ENCODE peak calls at places on chromosomes 13 and 19, in five cellular contexts. D is heart right ventricle, Z is small intestine, T is IMR-90, S is lower lobe of right lung. B is an unnamed sample.

GRCh38 chr19:51181913-51182419 is 39.9 kb downstream of the SIGLEC7 start:
- DNase-seq in D (no peak), Z (no peak), T (no peak), S (no peak), B (no peak)

GRCh38 chr13:68173111-68173510 is 943.0 kb upstream of the PCDH9 start:
- DNase-seq in D (no peak), Z (no peak), T (no peak), S (no peak), B (peak; percentile 6)

GRCh38 chr13:26299168-26299788 is 45.3 kb downstream of the CDK8 start:
- DNase-seq in D (no peak), Z (no peak), T (peak; percentile 10), S (no peak), B (peak; percentile 3)

GRCh38 chr13:44732503-44733098 is 156.5 kb upstream of the TSC22D1 start:
- DNase-seq in D (no peak), Z (no peak), T (no peak), S (no peak), B (no peak)

GRCh38 chr19:47243364-47243775 is 12.4 kb upstream of the BBC3 start:
- DNase-seq in D (no peak), Z (no peak), T (no peak), S (no peak), B (no peak)

GRCh38 chr13:33349314-33349995 is 63.9 kb upstream of the STARD13 start:
- DNase-seq in D (peak; percentile 23), Z (no peak), T (no peak), S (no peak), B (peak; percentile 5)

GRCh38 chr19:35642798-35643254 is 1.3 kb downstream of the ETV2 start:
- DNase-seq in D (no peak), Z (no peak), T (no peak), S (no peak), B (no peak)

GRCh38 chr19:17303940-17304267 is 679 bp upstream of the ABHD8 start:
- DNase-seq in D (no peak), Z (no peak), T (no peak), S (peak; percentile 61), B (no peak)

GRCh38 chr13:44393391-44393790 is 19.8 kb downstream of the SERP2 start:
- DNase-seq in D (no peak), Z (peak; percentile 73), T (no peak), S (no peak), B (no peak)

GRCh38 chr19:38685666-38686529 is 38.4 kb downstream of the ACTN4 start:
- DNase-seq in D (no peak), Z (peak; percentile 77), T (peak; percentile 73), S (no peak), B (peak; percentile 70)

GRCh38 chr13:49679244-49679643 is 12.0 kb downstream of the EBPL start:
- DNase-seq in D (no peak), Z (no peak), T (peak; percentile 35), S (no peak), B (peak; percentile 16)

GRCh38 chr13:41458187-41458938 is 1.0 kb downstream of the RGCC start:
- DNase-seq in D (no peak), Z (no peak), T (peak; percentile 46), S (peak; percentile 75), B (no peak)

GRCh38 chr13:41460930-41461329 is 3.6 kb downstream of the RGCC start:
- DNase-seq in D (no peak), Z (no peak), T (no peak), S (no peak), B (no peak)

GRCh38 chr13:41457589-41458186 is 338 bp downstream of the RGCC start:
- DNase-seq in D (no peak), Z (no peak), T (no peak), S (peak; percentile 62), B (no peak)

GRCh38 chr13:41459754-41460111 is 2.4 kb downstream of the RGCC start:
- DNase-seq in D (no peak), Z (no peak), T (no peak), S (no peak), B (no peak)

GRCh38 chr13:41458939-41459753 is 1.8 kb downstream of the RGCC start:
- DNase-seq in D (peak; percentile 45), Z (peak; percentile 49), T (peak; percentile 72), S (peak; percentile 65), B (peak; percentile 51)
- H3K27ac ChIP-seq in D (peak overlapping the region; percentile 89), Z (no peak overlapping the region), T (peak overlapping the region; percentile 61), S (peak overlapping the region; percentile 95), B (no peak overlapping the region)

DNA sequence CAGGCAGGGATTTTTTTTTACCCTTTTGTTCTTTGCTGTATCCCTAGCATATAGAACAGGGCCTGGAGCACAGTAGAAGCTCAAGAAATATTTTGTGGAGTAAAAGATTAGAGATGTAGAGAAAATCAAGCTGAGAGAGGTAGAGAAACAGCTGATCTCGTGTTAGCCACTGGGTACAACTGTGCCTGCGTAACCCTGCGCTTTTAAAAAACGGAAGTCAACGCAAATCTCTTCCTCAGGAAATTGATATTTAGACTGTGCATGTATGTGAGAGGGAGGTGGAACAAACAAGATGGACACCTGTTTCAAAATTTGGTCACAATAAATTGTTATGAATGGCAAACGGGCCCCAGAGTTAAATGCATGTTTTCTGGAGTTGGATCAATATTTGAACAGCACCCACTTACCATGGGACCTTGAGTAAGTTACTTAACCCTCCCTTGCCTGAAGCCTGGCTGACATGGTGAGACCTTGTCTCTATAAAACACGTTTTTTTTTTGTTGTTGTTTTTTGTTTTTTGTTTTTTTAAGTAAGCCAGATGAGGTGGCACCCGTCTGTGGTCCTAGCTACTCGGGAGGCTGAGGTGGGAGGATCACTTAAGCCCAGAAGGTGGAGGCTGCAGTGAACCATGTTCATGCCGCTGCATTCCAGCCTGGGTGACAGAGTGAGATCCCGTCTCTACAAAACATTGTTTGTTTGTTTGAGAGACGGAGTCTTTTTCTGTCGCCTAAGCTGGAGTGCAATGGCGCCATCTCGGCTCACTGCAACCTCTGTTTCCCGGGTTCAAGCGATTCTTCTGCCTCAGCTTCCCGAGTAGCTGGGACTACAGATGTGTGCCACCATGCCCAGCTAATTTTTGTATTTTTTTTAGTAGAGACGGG is 3.3 kb upstream of the EPOR start:
- DNase-seq in D (no peak), Z (no peak), T (no peak), S (no peak), B (no peak)
- H3K27ac ChIP-seq in D (no peak overlapping the region), Z (no peak overlapping the region), T (no peak overlapping the region), S (peak overlapping the region; percentile 51), B (no peak overlapping the region)

GRCh38 chr19:8373867-8374813 is 10.2 kb downstream of the ANGPTL4 start:
- DNase-seq in D (no peak), Z (peak; percentile 65), T (no peak), S (peak; percentile 42), B (no peak)
- H3K27ac ChIP-seq in D (no peak overlapping the region), Z (peak overlapping the region; percentile 59), T (no peak overlapping the region), S (no peak overlapping the region), B (no peak overlapping the region)

GRCh38 chr19:49214701-49215100 is 57.1 kb downstream of the TRPM4 start:
- DNase-seq in D (no peak), Z (no peak), T (no peak), S (no peak), B (no peak)

GRCh38 chr19:49217382-49217781 is 59.8 kb downstream of the TRPM4 start:
- DNase-seq in D (peak; percentile 65), Z (no peak), T (peak; percentile 72), S (no peak), B (peak; percentile 27)

GRCh38 chr19:49212302-49212701 is 54.7 kb downstream of the TRPM4 start:
- DNase-seq in D (no peak), Z (no peak), T (no peak), S (no peak), B (no peak)

GRCh38 chr19:49213791-49214190 is 56.2 kb downstream of the TRPM4 start:
- DNase-seq in D (no peak), Z (no peak), T (no peak), S (no peak), B (no peak)

GRCh38 chr19:49216076-49216475 is 58.5 kb downstream of the TRPM4 start:
- DNase-seq in D (no peak), Z (no peak), T (peak; percentile 57), S (no peak), B (peak; percentile 73)
- H3K27ac ChIP-seq in D (peak overlapping the region; percentile 86), Z (no peak overlapping the region), T (no peak overlapping the region), S (no peak overlapping the region), B (no peak overlapping the region)

GRCh38 chr19:3179739-3180293 is 1.2 kb downstream of the S1PR4 start:
- DNase-seq in D (no peak), Z (no peak), T (no peak), S (no peak), B (no peak)

GRCh38 chr19:3178973-3179738 is 587 bp downstream of the S1PR4 start:
- DNase-seq in D (no peak), Z (no peak), T (no peak), S (no peak), B (no peak)

GRCh38 chr19:3176715-3177501 is 1.7 kb upstream of the S1PR4 start:
- DNase-seq in D (no peak), Z (peak; percentile 62), T (peak; percentile 67), S (peak; percentile 85), B (no peak)

GRCh38 chr19:3175761-3176714 is 2.5 kb upstream of the S1PR4 start:
- DNase-seq in D (no peak), Z (peak; percentile 82), T (peak; percentile 65), S (peak; percentile 93), B (no peak)

DNA sequence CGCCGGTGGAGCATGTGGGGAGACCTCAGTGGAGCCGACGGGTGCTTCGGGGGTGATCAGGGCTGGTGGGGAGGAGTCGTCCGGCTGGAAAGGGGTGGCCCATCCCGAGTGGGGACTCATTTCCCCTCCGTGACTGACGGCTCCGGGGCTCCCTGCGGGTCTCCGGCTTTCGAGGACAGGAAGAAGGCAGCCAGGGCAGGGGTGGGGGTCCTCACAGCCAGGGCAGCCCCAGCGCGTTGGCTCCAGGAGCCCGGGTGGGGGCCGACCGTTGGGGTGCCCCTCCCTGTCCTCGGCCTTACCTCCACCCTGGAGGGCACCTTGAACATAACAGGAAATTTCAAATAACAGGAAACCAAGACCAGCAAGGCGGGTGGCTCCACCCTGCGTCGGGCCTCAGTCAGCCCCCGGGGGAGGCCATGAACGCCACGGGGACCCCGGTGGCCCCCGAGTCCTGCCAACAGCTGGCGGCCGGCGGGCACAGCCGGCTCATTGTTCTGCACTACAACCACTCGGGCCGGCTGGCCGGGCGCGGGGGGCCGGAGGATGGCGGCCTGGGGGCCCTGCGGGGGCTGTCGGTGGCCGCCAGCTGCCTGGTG is at the start of gene S1PR4:
- DNase-seq in D (no peak), Z (peak; percentile 23), T (no peak), S (peak; percentile 73), B (no peak)
- H3K27ac ChIP-seq in D (peak within 1 kb of the TSS; percentile 5), Z (peak within 1 kb of the TSS; percentile 82), T (no peak within 1 kb of the TSS), S (peak within 1 kb of the TSS; percentile 92), B (no peak within 1 kb of the TSS)